ENCODE peak calls at places on chromosomes 16 and 17, in nine cellular contexts. M is lung; I is ovary; Z is heart right ventricle; O is CD8-positive, alpha-beta T cell; H is fibroblast of the aortic adventitia; F is left ventricle myocardium inferior; V is IMR-90; G is A549. A is an unnamed sample.

GRCh38 chr16:65828296-65828695 is 538.2 kb upstream of the CDH5 start:
- DNase-seq in M (no peak), I (no peak), Z (no peak), O (no peak), H (no peak), F (no peak), V (no peak), G (no peak), A (no peak)

GRCh38 chr16:57657228-57657627 is 10.9 kb upstream of the ADGRG3 start:
- DNase-seq in M (no peak), I (no peak), Z (no peak), O (no peak), H (no peak), F (no peak), V (no peak), G (no peak), A (no peak)

GRCh38 chr17:59707971-59708425 is 544 bp downstream of the VMP1 start:
- DNase-seq in M (no peak), I (no peak), Z (no peak), O (no peak), H (no peak), F (no peak), V (no peak), G (no peak), A (no peak)

GRCh38 chr17:40564883-40565744 is at the start of gene CCR7:
- DNase-seq in M (no peak), I (no peak), Z (no peak), O (peak; percentile 86), H (no peak), F (no peak), V (no peak), G (no peak), A (no peak)

GRCh38 chr16:88005148-88005547 is 53.9 kb downstream of the BANP start:
- DNase-seq in M (no peak), I (no peak), Z (no peak), O (no peak), H (peak; percentile 6), F (no peak), V (no peak), G (no peak), A (no peak)

GRCh38 chr17:6163632-6164319 is 93.6 kb downstream of the WSCD1 start:
- DNase-seq in M (no peak), I (no peak), Z (no peak), O (no peak), H (peak; percentile 2), F (no peak), V (no peak), G (no peak), A (no peak)

GRCh38 chr17:38925263-38925995 is at the start of gene LASP1NB:
- DNase-seq in M (no peak), I (peak; percentile 82), Z (peak; percentile 50), O (peak; percentile 40), H (peak; percentile 83), F (no peak), V (peak; percentile 70), G (no peak), A (no peak)

GRCh38 chr16:72723781-72724180 is 324.1 kb downstream of the ZFHX3 start:
- DNase-seq in M (no peak), I (no peak), Z (no peak), O (no peak), H (peak; percentile 49), F (no peak), V (peak; percentile 51), G (no peak), A (no peak)

GRCh38 chr17:6047966-6048365 is 22.2 kb upstream of the WSCD1 start:
- DNase-seq in M (no peak), I (no peak), Z (no peak), O (no peak), H (no peak), F (no peak), V (no peak), G (no peak), A (no peak)

GRCh38 chr17:6491071-6491700 is 46.9 kb downstream of the PIMREG start:
- DNase-seq in M (no peak), I (peak; percentile 24), Z (no peak), O (no peak), H (no peak), F (no peak), V (no peak), G (no peak), A (no peak)

GRCh38 chr17:58352843-58353719 is 1.1 kb upstream of the SUPT4H1 start:
- DNase-seq in M (no peak), I (no peak), Z (peak; percentile 32), O (no peak), H (peak; percentile 36), F (no peak), V (peak; percentile 41), G (no peak), A (no peak)

GRCh38 chr17:68255731-68256538 is 8.1 kb downstream of the AMZ2 start:
- DNase-seq in M (no peak), I (no peak), Z (no peak), O (no peak), H (no peak), F (no peak), V (no peak), G (no peak), A (no peak)

GRCh38 chr17:17682737-17683675 is 1.7 kb downstream of the RAI1 start:
- DNase-seq in M (peak; percentile 69), I (peak; percentile 85), Z (peak; percentile 72), O (peak; percentile 40), H (peak; percentile 89), F (peak; percentile 77), V (peak; percentile 91), G (peak; percentile 74), A (no peak)

GRCh38 chr17:2954898-2955445 is 108.4 kb downstream of the OR1D5 start:
- DNase-seq in M (no peak), I (no peak), Z (no peak), O (no peak), H (peak; percentile 93), F (no peak), V (peak; percentile 97), G (peak; percentile 98), A (no peak)

GRCh38 chr17:44266402-44267164 is 1.4 kb downstream of the SLC4A1 start:
- DNase-seq in M (no peak), I (no peak), Z (no peak), O (no peak), H (peak; percentile 14), F (no peak), V (no peak), G (peak; percentile 45), A (no peak)

GRCh38 chr16:430904-431303 is 5.5 kb downstream of the RAB11FIP3 start:
- DNase-seq in M (no peak), I (no peak), Z (no peak), O (no peak), H (no peak), F (no peak), V (no peak), G (no peak), A (no peak)

GRCh38 chr17:1460233-1460632 is 4.2 kb upstream of the CRK start:
- DNase-seq in M (peak; percentile 74), I (peak; percentile 55), Z (peak; percentile 80), O (no peak), H (peak; percentile 33), F (peak; percentile 85), V (no peak), G (no peak), A (peak; percentile 87)

GRCh38 chr17:1464186-1464585 is 8.2 kb upstream of the CRK start:
- DNase-seq in M (no peak), I (peak; percentile 32), Z (no peak), O (no peak), H (no peak), F (no peak), V (no peak), G (no peak), A (no peak)

GRCh38 chr17:1467258-1467657 is 11.2 kb upstream of the CRK start:
- DNase-seq in M (no peak), I (no peak), Z (no peak), O (no peak), H (no peak), F (no peak), V (no peak), G (no peak), A (no peak)

GRCh38 chr17:1461193-1461944 is 5.3 kb upstream of the CRK start:
- DNase-seq in M (no peak), I (no peak), Z (no peak), O (no peak), H (no peak), F (no peak), V (no peak), G (no peak), A (no peak)

GRCh38 chr17:1462164-1463112 is 6.4 kb upstream of the CRK start:
- DNase-seq in M (no peak), I (peak; percentile 35), Z (no peak), O (no peak), H (no peak), F (no peak), V (no peak), G (no peak), A (no peak)
- H3K4me3 ChIP-seq in M (no peak overlapping the region), I (no peak overlapping the region), Z (no peak overlapping the region), O (no peak overlapping the region), H (no peak overlapping the region), F (no peak overlapping the region), V (no peak overlapping the region), G (no peak overlapping the region), A (no peak overlapping the region)

DNA sequence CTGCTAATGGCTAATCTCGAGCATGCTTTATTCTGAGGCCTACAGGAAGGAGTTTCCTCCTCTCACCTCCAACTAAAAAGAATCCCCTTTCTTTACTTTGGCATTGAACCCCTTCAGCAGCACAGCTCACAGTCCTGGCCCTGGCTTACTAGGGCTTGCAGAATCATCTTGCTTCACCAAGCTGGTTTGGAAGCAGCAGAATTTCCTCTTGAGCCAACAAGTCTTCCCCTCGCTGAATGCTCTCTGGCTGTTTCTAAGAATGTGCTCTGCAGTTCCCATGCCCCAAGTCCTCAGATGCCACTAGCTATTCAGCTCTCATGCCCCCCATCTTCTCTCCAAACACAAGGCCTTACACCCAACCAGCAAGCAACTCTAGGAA is 271.2 kb downstream of the NTN1 start:
- DNase-seq in M (no peak), I (no peak), Z (no peak), O (no peak), H (peak; percentile 31), F (no peak), V (no peak), G (no peak), A (no peak)
- TF ChIP-seq CTCF in M (no peak), I (no peak), Z (no peak), O (no peak), H (no peak), F (peak; percentile 20), V (no peak), G (no peak), A (no peak)

GRCh38 chr16:49747654-49748053 is 108.3 kb downstream of the ZNF423 start:
- DNase-seq in M (no peak), I (no peak), Z (no peak), O (no peak), H (no peak), F (no peak), V (no peak), G (no peak), A (no peak)
- H3K4me3 ChIP-seq in M (no peak overlapping the region), I (no peak overlapping the region), Z (no peak overlapping the region), O (no peak overlapping the region), H (no peak overlapping the region), F (no peak overlapping the region), V (no peak overlapping the region), G (no peak overlapping the region), A (no peak overlapping the region)

DNA sequence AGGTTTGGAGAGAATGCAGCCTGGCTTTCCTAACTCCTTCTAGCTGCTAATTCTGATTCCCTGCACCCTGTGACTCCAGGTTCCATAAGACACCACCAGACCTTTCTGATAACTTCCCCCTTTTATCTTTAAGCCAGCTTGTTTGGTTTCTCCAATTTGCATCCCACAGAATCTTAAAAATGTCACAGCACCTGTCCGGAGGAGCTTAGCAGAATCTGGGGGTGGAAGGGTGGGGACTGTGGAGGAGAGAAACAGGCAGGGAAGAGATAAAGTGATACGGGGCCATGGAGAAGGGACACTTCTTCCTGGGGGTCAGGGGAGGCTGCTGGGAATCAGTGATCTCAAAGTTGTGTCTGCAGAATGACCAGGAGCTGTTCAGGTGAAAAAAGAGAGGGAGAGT is 59.4 kb downstream of the FOXL1 start:
- DNase-seq in M (no peak), I (no peak), Z (no peak), O (no peak), H (no peak), F (no peak), V (no peak), G (no peak), A (no peak)
- TF ChIP-seq CTCF in M (no peak), I (no peak), Z (no peak), O (no peak), H (no peak), F (no peak), V (no peak), G (no peak), A (no peak)

A was measured in LNCaP clone FGC.